ENCODE peak calls at places on chromosomes 13 and 19, in five cellular contexts. L is A549, M is HL-60, Q is GM23338, P is K562. D is an unnamed sample.

GRCh38 chr13:99392806-99393135 is 85.6 kb upstream of the GPR183 start:
- DNase-seq in L (no peak), M (no peak), Q (no peak), P (no peak), D (no peak)

GRCh38 chr19:43623889-43624670 is 4.7 kb upstream of the ZNF428 start:
- DNase-seq in L (peak), M (no peak), Q (peak), P (peak), D (no peak)

GRCh38 chr19:31139871-31140505 is 209.2 kb downstream of the TSHZ3 start:
- DNase-seq in L (no peak), M (no peak), Q (no peak), P (no peak), D (no peak)

GRCh38 chr19:36573948-36574726 is 1.0 kb upstream of the ZNF529 start:
- DNase-seq in L (no peak), M (no peak), Q (peak), P (peak), D (no peak)

GRCh38 chr19:14113762-14114414 is 3.7 kb downstream of the PRKACA start:
- DNase-seq in L (no peak), M (peak), Q (peak), P (peak), D (no peak)

GRCh38 chr13:101309014-101309619 is 107.2 kb downstream of the NALCN start:
- DNase-seq in L (no peak), M (no peak), Q (no peak), P (no peak), D (no peak)

GRCh38 chr19:44603201-44603945 is 10.0 kb upstream of the IGSF23 start:
- DNase-seq in L (no peak), M (no peak), Q (no peak), P (no peak), D (no peak)

GRCh38 chr19:49749771-49750170 is 13.3 kb downstream of the TSKS start:
- DNase-seq in L (no peak), M (no peak), Q (no peak), P (no peak), D (no peak)

GRCh38 chr19:56692496-56692895 is 20.9 kb upstream of the ZNF835 start:
- DNase-seq in L (no peak), M (no peak), Q (no peak), P (no peak), D (no peak)

DNA sequence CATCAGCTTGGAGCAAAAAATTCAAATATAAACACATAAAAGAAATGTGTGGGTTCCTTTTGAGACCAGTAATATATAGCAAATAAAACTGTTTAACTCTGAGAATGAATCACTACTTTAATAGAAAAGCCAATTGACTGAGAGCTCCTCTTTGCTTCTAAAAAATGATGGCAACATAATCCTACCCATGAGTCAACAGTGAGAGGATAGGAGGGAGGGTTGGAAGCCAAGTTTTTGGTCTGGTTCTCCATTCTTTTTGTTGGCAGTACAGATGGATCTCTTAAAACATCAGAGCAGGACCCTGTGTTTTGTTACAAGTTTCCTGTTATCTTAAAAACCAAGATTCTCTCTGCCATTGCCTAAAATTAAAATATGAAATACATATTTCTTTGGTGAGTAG is 50.0 kb upstream of the POSTN start:
- DNase-seq in L (no peak), M (no peak), Q (no peak), P (no peak), D (no peak)
- TF ChIP-seq REST in L (no peak), M (no peak), Q (no peak), P (no peak), D (no peak)

GRCh38 chr19:15303105-15303780 is 29.1 kb downstream of the BRD4 start:
- DNase-seq in L (no peak), M (no peak), Q (no peak), P (no peak), D (no peak)
- TF ChIP-seq REST in L (no peak), M (no peak), Q (no peak), P (no peak), D (no peak)

GRCh38 chr13:96988441-96988840 is 5.8 kb downstream of the OXGR1 start:
- DNase-seq in L (no peak), M (no peak), Q (no peak), P (no peak), D (no peak)
- TF ChIP-seq REST in L (no peak), M (no peak), Q (no peak), P (no peak), D (no peak)

GRCh38 chr13:67048084-67048792 is 181.9 kb downstream of the PCDH9 start:
- DNase-seq in L (no peak), M (no peak), Q (no peak), P (no peak), D (no peak)

GRCh38 chr13:67045357-67045756 is 184.8 kb downstream of the PCDH9 start:
- DNase-seq in L (no peak), M (no peak), Q (no peak), P (no peak), D (no peak)

GRCh38 chr13:67042556-67042955 is 187.6 kb downstream of the PCDH9 start:
- DNase-seq in L (no peak), M (no peak), Q (no peak), P (no peak), D (no peak)

GRCh38 chr13:67048793-67049150 is 181.4 kb downstream of the PCDH9 start:
- DNase-seq in L (no peak), M (no peak), Q (no peak), P (no peak), D (no peak)

DNA sequence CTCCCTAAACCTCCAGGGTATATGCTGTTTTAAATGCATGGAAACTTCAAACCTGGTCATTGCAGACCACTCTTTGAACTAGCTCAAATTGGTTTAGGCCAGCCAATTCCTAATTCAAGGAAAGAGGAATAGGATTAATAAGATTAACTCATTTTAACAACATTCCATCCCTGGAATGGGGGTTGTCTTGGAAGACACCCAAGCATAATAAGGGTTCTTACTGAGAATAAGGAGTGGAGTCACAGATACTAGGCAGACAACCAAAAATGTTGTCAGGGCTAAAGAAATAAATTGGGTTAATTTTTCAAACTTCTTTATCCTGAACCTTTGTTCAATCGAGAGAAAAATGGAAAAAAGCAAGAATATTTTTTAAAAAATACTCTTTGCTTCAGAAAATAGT is 186.2 kb downstream of the PCDH9 start:
- DNase-seq in L (no peak), M (no peak), Q (no peak), P (no peak), D (no peak)
- TF ChIP-seq REST in L (no peak), M (no peak), Q (no peak), P (no peak), D (no peak)

GRCh38 chr13:114096811-114097503 is 35.5 kb downstream of the RASA3 start:
- DNase-seq in L (no peak), M (peak), Q (no peak), P (no peak), D (no peak)
- TF ChIP-seq REST in L (no peak), M (no peak), Q (no peak), P (no peak), D (no peak)

GRCh38 chr19:46056536-46056935 is 15.7 kb upstream of the IGFL4 start:
- DNase-seq in L (no peak), M (no peak), Q (no peak), P (no peak), D (no peak)
- TF ChIP-seq REST in L (no peak), M (no peak), Q (no peak), P (no peak), D (no peak)

GRCh38 chr13:113468461-113469147 is 15.3 kb upstream of the ADPRHL1 start:
- DNase-seq in L (no peak), M (no peak), Q (no peak), P (no peak), D (no peak)

GRCh38 chr13:113468029-113468428 is 14.7 kb upstream of the ADPRHL1 start:
- DNase-seq in L (no peak), M (no peak), Q (no peak), P (no peak), D (no peak)

GRCh38 chr13:113469582-113469981 is 16.3 kb upstream of the ADPRHL1 start:
- DNase-seq in L (no peak), M (no peak), Q (no peak), P (no peak), D (no peak)

GRCh38 chr13:113471844-113472243 is 18.6 kb upstream of the ADPRHL1 start:
- DNase-seq in L (no peak), M (no peak), Q (no peak), P (no peak), D (no peak)

DNA sequence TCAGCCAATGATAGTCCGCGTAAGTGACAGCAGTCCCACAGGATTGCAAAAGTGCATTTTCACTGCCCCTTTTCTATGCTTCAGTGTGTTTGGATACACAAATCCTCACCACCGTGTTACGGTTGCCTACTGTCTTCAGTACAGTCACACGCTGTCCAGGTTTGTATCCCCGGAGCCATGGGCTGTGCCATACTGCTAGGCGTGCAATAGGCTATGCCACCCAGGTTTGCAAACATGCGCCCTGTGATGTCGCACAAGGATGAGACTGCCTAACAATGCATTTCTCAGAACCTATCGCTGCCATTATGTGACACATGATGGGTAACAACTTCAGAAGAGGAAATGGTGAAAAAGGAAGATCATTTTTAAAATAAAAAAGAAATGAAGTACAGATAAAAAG is 16.8 kb upstream of the ADPRHL1 start:
- DNase-seq in L (no peak), M (no peak), Q (no peak), P (no peak), D (no peak)
- TF ChIP-seq REST in L (no peak), M (no peak), Q (no peak), P (no peak), D (no peak)